ENCODE peak calls at places on chromosomes 13 and 19, in five cellular contexts. One of them, this sample, is unnamed.
A peak's percentile ranks its signal among the peaks of the same experiment; 100 is the strongest.

GRCh38 chr19:48968179-48968661 is 3.1 kb downstream of the FTL start:
- DNase-seq in frontal cortex: no peak
- DNase-seq in GM12892: no peak
- DNase-seq in activated naive CD8-positive, alpha-beta T cell treated with anti-CD3 and anti-CD28 coated beads for 36 hours: no peak
- DNase-seq in NCI-H2107: no peak
- DNase-seq in this sample: no peak

GRCh38 chr13:69857188-69857821 is 250.3 kb upstream of the ATXN8OS start:
- DNase-seq in frontal cortex: no peak
- DNase-seq in GM12892: no peak
- DNase-seq in activated naive CD8-positive, alpha-beta T cell treated with anti-CD3 and anti-CD28 coated beads for 36 hours: no peak
- DNase-seq in NCI-H2107: peak; percentile 29
- DNase-seq in this sample: peak; percentile 2

GRCh38 chr19:6632002-6632621 is 37.8 kb downstream of the TNFSF14 start:
- DNase-seq in activated naive CD8-positive, alpha-beta T cell treated with anti-CD3 and anti-CD28 coated beads for 36 hours: peak; percentile 73
- DNase-seq in GM12892: no peak
- DNase-seq in NCI-H2107: no peak
- DNase-seq in frontal cortex: peak; percentile 36
- DNase-seq in this sample: peak; percentile 42

GRCh38 chr13:75587679-75588078 is 38.1 kb downstream of the UCHL3 start:
- DNase-seq in activated naive CD8-positive, alpha-beta T cell treated with anti-CD3 and anti-CD28 coated beads for 36 hours: no peak
- DNase-seq in frontal cortex: no peak
- DNase-seq in NCI-H2107: no peak
- DNase-seq in GM12892: no peak
- DNase-seq in this sample: no peak

GRCh38 chr13:99979453-99980200 is 2.0 kb upstream of the ZIC2 start:
- DNase-seq in NCI-H2107: no peak
- DNase-seq in frontal cortex: no peak
- DNase-seq in activated naive CD8-positive, alpha-beta T cell treated with anti-CD3 and anti-CD28 coated beads for 36 hours: no peak
- DNase-seq in GM12892: no peak
- DNase-seq in this sample: no peak

GRCh38 chr13:20125129-20125782 is 35.6 kb downstream of the GJA3 start:
- DNase-seq in activated naive CD8-positive, alpha-beta T cell treated with anti-CD3 and anti-CD28 coated beads for 36 hours: no peak
- DNase-seq in NCI-H2107: no peak
- DNase-seq in GM12892: no peak
- DNase-seq in frontal cortex: no peak
- DNase-seq in this sample: peak; percentile 67

GRCh38 chr19:661427-662196 is 1.4 kb downstream of the RNF126 start:
- DNase-seq in GM12892: peak; percentile 84
- DNase-seq in frontal cortex: no peak
- DNase-seq in NCI-H2107: no peak
- DNase-seq in activated naive CD8-positive, alpha-beta T cell treated with anti-CD3 and anti-CD28 coated beads for 36 hours: peak; percentile 77
- DNase-seq in this sample: peak; percentile 54

GRCh38 chr13:80881495-80882482 is 540.9 kb upstream of the SPRY2 start:
- DNase-seq in frontal cortex: no peak
- DNase-seq in GM12892: no peak
- DNase-seq in activated naive CD8-positive, alpha-beta T cell treated with anti-CD3 and anti-CD28 coated beads for 36 hours: no peak
- DNase-seq in NCI-H2107: no peak
- DNase-seq in this sample: peak; percentile 23

GRCh38 chr19:8307400-8307964 is 676 bp downstream of the CD320 start:
- DNase-seq in NCI-H2107: no peak
- DNase-seq in activated naive CD8-positive, alpha-beta T cell treated with anti-CD3 and anti-CD28 coated beads for 36 hours: no peak
- DNase-seq in frontal cortex: no peak
- DNase-seq in GM12892: no peak
- DNase-seq in this sample: peak; percentile 28

GRCh38 chr13:32988588-32989256 is 27.5 kb upstream of the KL start:
- DNase-seq in NCI-H2107: no peak
- DNase-seq in activated naive CD8-positive, alpha-beta T cell treated with anti-CD3 and anti-CD28 coated beads for 36 hours: no peak
- DNase-seq in GM12892: no peak
- DNase-seq in frontal cortex: no peak
- DNase-seq in this sample: no peak

GRCh38 chr13:98976338-98976737 is 1.5 kb downstream of the DOCK9 start:
- DNase-seq in NCI-H2107: no peak
- DNase-seq in frontal cortex: no peak
- DNase-seq in activated naive CD8-positive, alpha-beta T cell treated with anti-CD3 and anti-CD28 coated beads for 36 hours: no peak
- DNase-seq in GM12892: no peak
- DNase-seq in this sample: peak; percentile 12

GRCh38 chr13:34300559-34300958 is 482.6 kb downstream of the RFC3 start:
- DNase-seq in NCI-H2107: no peak
- DNase-seq in activated naive CD8-positive, alpha-beta T cell treated with anti-CD3 and anti-CD28 coated beads for 36 hours: no peak
- DNase-seq in frontal cortex: no peak
- DNase-seq in GM12892: no peak
- DNase-seq in this sample: no peak

GRCh38 chr19:22945560-22945959 is 57.4 kb downstream of the ZNF728 start:
- DNase-seq in GM12892: no peak
- DNase-seq in NCI-H2107: no peak
- DNase-seq in activated naive CD8-positive, alpha-beta T cell treated with anti-CD3 and anti-CD28 coated beads for 36 hours: no peak
- DNase-seq in frontal cortex: no peak
- DNase-seq in this sample: peak; percentile 1

GRCh38 chr13:69882451-69882850 is 225.2 kb upstream of the ATXN8OS start:
- DNase-seq in activated naive CD8-positive, alpha-beta T cell treated with anti-CD3 and anti-CD28 coated beads for 36 hours: no peak
- DNase-seq in NCI-H2107: no peak
- DNase-seq in frontal cortex: no peak
- DNase-seq in GM12892: no peak
- DNase-seq in this sample: no peak

GRCh38 chr13:64278493-64278892 is 2862.8 kb upstream of the PCDH20 start:
- DNase-seq in GM12892: no peak
- DNase-seq in NCI-H2107: no peak
- DNase-seq in activated naive CD8-positive, alpha-beta T cell treated with anti-CD3 and anti-CD28 coated beads for 36 hours: no peak
- DNase-seq in frontal cortex: no peak
- DNase-seq in this sample: peak; percentile 56

GRCh38 chr13:44211286-44211685 is 162.3 kb upstream of the SERP2 start:
- DNase-seq in frontal cortex: no peak
- DNase-seq in NCI-H2107: no peak
- DNase-seq in activated naive CD8-positive, alpha-beta T cell treated with anti-CD3 and anti-CD28 coated beads for 36 hours: no peak
- DNase-seq in GM12892: no peak
- DNase-seq in this sample: no peak

GRCh38 chr13:29771247-29771646 is 79.2 kb downstream of the UBL3 start:
- DNase-seq in frontal cortex: no peak
- DNase-seq in GM12892: no peak
- DNase-seq in NCI-H2107: no peak
- DNase-seq in activated naive CD8-positive, alpha-beta T cell treated with anti-CD3 and anti-CD28 coated beads for 36 hours: no peak
- DNase-seq in this sample: peak; percentile 9

GRCh38 chr19:11570039-11570462 is 7.4 kb downstream of the ACP5 start:
- DNase-seq in frontal cortex: no peak
- DNase-seq in GM12892: peak; percentile 4
- DNase-seq in activated naive CD8-positive, alpha-beta T cell treated with anti-CD3 and anti-CD28 coated beads for 36 hours: no peak
- DNase-seq in NCI-H2107: no peak
- DNase-seq in this sample: no peak

This sample was measured in foreskin fibroblast.